ENCODE peak calls at places on chromosomes 13 and 19, in eight cellular contexts. R is right cardiac atrium; S is ELR; V is activated T-cell treated with anti-CD3 and anti-CD28 coated beads for 4 hours; E is AG09319; H is effector CD4-positive, alpha-beta T cell; C is ascending aorta; W is NCI-H345. J is an unnamed sample.

GRCh38 chr13:31638577-31638976 is 100.7 kb upstream of the RXFP2 start:
- DNase-seq in R (no peak), S (peak; percentile 94), V (no peak), E (no peak), H (no peak), C (no peak), W (no peak), J (no peak)

GRCh38 chr19:14091086-14091884 is 734 bp upstream of the SAMD1 start:
- DNase-seq in R (peak; percentile 64), S (peak; percentile 85), V (peak; percentile 55), E (no peak), H (peak; percentile 42), C (peak; percentile 77), W (peak; percentile 42), J (peak; percentile 33)

GRCh38 chr19:38690832-38691231 is 43.4 kb downstream of the ACTN4 start:
- DNase-seq in R (no peak), S (peak; percentile 41), V (no peak), E (no peak), H (no peak), C (no peak), W (no peak), J (no peak)

GRCh38 chr13:52669677-52670076 is 17.0 kb downstream of the SUGT1 start:
- DNase-seq in R (no peak), S (no peak), V (no peak), E (no peak), H (no peak), C (no peak), W (no peak), J (no peak)

GRCh38 chr19:48351341-48351752 is 12.4 kb downstream of the TMEM143 start:
- DNase-seq in R (peak; percentile 73), S (peak; percentile 69), V (peak; percentile 77), E (no peak), H (peak; percentile 69), C (peak; percentile 82), W (peak; percentile 26), J (peak; percentile 66)

GRCh38 chr13:50014404-50014803 is 840 bp upstream of the KCNRG start:
- DNase-seq in R (no peak), S (no peak), V (no peak), E (no peak), H (no peak), C (no peak), W (no peak), J (no peak)

GRCh38 chr13:63408227-63409202 is 1992.9 kb upstream of the PCDH20 start:
- DNase-seq in R (no peak), S (no peak), V (no peak), E (no peak), H (no peak), C (no peak), W (no peak), J (no peak)

GRCh38 chr13:30000373-30000770 is 150.0 kb upstream of the UBL3 start:
- DNase-seq in R (no peak), S (no peak), V (no peak), E (no peak), H (no peak), C (no peak), W (no peak), J (no peak)

GRCh38 chr13:46079770-46080169 is 25.1 kb downstream of the CPB2 start:
- DNase-seq in R (no peak), S (no peak), V (no peak), E (no peak), H (no peak), C (no peak), W (no peak), J (no peak)

GRCh38 chr13:29939158-29939557 is 88.7 kb upstream of the UBL3 start:
- DNase-seq in R (no peak), S (no peak), V (no peak), E (no peak), H (no peak), C (no peak), W (no peak), J (no peak)

GRCh38 chr13:95217920-95218830 is 83.1 kb downstream of the ABCC4 start:
- DNase-seq in R (no peak), S (no peak), V (no peak), E (no peak), H (no peak), C (no peak), W (no peak), J (no peak)

GRCh38 chr13:100646030-100646673 is 28.4 kb downstream of the TMTC4 start:
- DNase-seq in R (no peak), S (peak; percentile 49), V (no peak), E (no peak), H (no peak), C (no peak), W (peak; percentile 80), J (no peak)

GRCh38 chr13:113723400-113724015 is 35.5 kb upstream of the TMEM255B start:
- DNase-seq in R (no peak), S (no peak), V (no peak), E (no peak), H (no peak), C (no peak), W (no peak), J (no peak)

GRCh38 chr13:61294467-61295186 is 121.0 kb downstream of the PCDH20 start:
- DNase-seq in R (no peak), S (no peak), V (no peak), E (no peak), H (no peak), C (no peak), W (no peak), J (no peak)

GRCh38 chr19:42052241-42052863 is 17.7 kb downstream of the GRIK5 start:
- DNase-seq in R (no peak), S (no peak), V (no peak), E (no peak), H (no peak), C (no peak), W (peak; percentile 59), J (no peak)

GRCh38 chr13:44474122-44474910 is 100.7 kb downstream of the SERP2 start:
- DNase-seq in R (no peak), S (peak; percentile 42), V (no peak), E (no peak), H (no peak), C (no peak), W (no peak), J (no peak)

GRCh38 chr19:4633140-4633967 is 6.0 kb upstream of the TNFAIP8L1 start:
- DNase-seq in R (peak; percentile 53), S (peak; percentile 86), V (no peak), E (no peak), H (no peak), C (peak; percentile 78), W (peak; percentile 18), J (peak; percentile 22)

GRCh38 chr19:51364200-51365106 is 1.7 kb downstream of the ETFB start:
- DNase-seq in R (no peak), S (peak; percentile 60), V (no peak), E (no peak), H (no peak), C (no peak), W (no peak), J (no peak)

GRCh38 chr19:862529-863304 is 3.3 kb downstream of the CFD start:
- DNase-seq in R (peak; percentile 70), S (peak; percentile 67), V (peak; percentile 70), E (no peak), H (peak; percentile 70), C (peak; percentile 78), W (peak; percentile 17), J (peak; percentile 75)

GRCh38 chr19:1259873-1260748 is 9.0 kb upstream of the CIRBP start:
- DNase-seq in R (no peak), S (peak; percentile 62), V (peak; percentile 36), E (no peak), H (peak; percentile 49), C (no peak), W (no peak), J (no peak)

GRCh38 chr13:66657165-66657895 is 572.8 kb downstream of the PCDH9 start:
- DNase-seq in R (peak; percentile 62), S (peak; percentile 100), V (no peak), E (peak; percentile 80), H (no peak), C (no peak), W (peak; percentile 98), J (no peak)

GRCh38 chr13:40026174-40026585 is 370.7 kb downstream of the COG6 start:
- DNase-seq in R (no peak), S (no peak), V (peak; percentile 47), E (no peak), H (no peak), C (no peak), W (no peak), J (no peak)

GRCh38 chr19:30228726-30229523 is 143.3 kb upstream of the ZNF536 start:
- DNase-seq in R (no peak), S (no peak), V (no peak), E (no peak), H (no peak), C (no peak), W (no peak), J (no peak)

GRCh38 chr13:39623466-39623865 is 20.5 kb upstream of the LHFPL6 start:
- DNase-seq in R (no peak), S (no peak), V (no peak), E (no peak), H (no peak), C (no peak), W (no peak), J (no peak)

GRCh38 chr19:18415177-18415867 is 3.9 kb upstream of the SSBP4 start:
- DNase-seq in R (peak; percentile 88), S (peak; percentile 55), V (no peak), E (peak; percentile 71), H (no peak), C (peak; percentile 89), W (no peak), J (no peak)